ENCODE peak calls at places on chromosomes 13 and 19, in seven cellular contexts. U is T-helper 9 cell, L is brain microvascular endothelial cell, W is GM06990, D is left kidney, E is NCI-H1105, J is EL. H is an unnamed sample.

GRCh38 chr13:34623331-34623730 is 318.7 kb upstream of the NBEA start:
- DNase-seq in D (no peak), J (no peak), W (no peak), L (no peak), E (no peak), U (no peak), H (no peak)

GRCh38 chr19:10416380-10417257 is 3.7 kb upstream of the PDE4A start:
- DNase-seq in J (peak; percentile 87), W (peak; percentile 93), D (peak; percentile 87), L (peak; percentile 80), E (peak; percentile 50), U (peak; percentile 99), H (peak; percentile 66)

GRCh38 chr13:99086149-99086868 is 108.4 kb upstream of the DOCK9 start:
- DNase-seq in L (peak; percentile 32), W (peak; percentile 75), U (peak; percentile 68), J (peak; percentile 47), E (peak; percentile 17), D (peak; percentile 83), H (peak; percentile 47)

GRCh38 chr13:59398661-59399060 is 765.1 kb downstream of the DIAPH3 start:
- DNase-seq in J (no peak), W (no peak), E (no peak), L (no peak), U (no peak), D (no peak), H (no peak)

GRCh38 chr13:37608750-37609339 is 10.3 kb upstream of the POSTN start:
- DNase-seq in J (no peak), E (no peak), D (no peak), W (no peak), L (no peak), U (no peak), H (no peak)

GRCh38 chr19:4524808-4525562 is 6.7 kb upstream of the PLIN4 start:
- DNase-seq in J (peak; percentile 46), W (no peak), D (peak; percentile 61), E (no peak), L (peak; percentile 28), U (peak; percentile 67), H (no peak)

GRCh38 chr19:10885241-10886169 is 14.2 kb downstream of the CARM1 start:
- DNase-seq in U (no peak), D (no peak), W (no peak), L (no peak), E (no peak), J (no peak), H (no peak)

GRCh38 chr19:4267901-4268815 is 10.9 kb upstream of the SHD start:
- DNase-seq in U (no peak), J (no peak), L (no peak), D (no peak), E (no peak), W (no peak), H (no peak)

GRCh38 chr13:102839462-102839861 is 6.4 kb upstream of the ERCC5 start:
- DNase-seq in U (no peak), J (no peak), E (no peak), W (no peak), L (no peak), D (no peak), H (peak; percentile 8)

GRCh38 chr19:11378319-11379189 is 4.1 kb downstream of the SWSAP1 start:
- DNase-seq in E (no peak), L (peak; percentile 73), W (no peak), U (no peak), J (peak; percentile 81), D (peak; percentile 82), H (peak; percentile 77)

GRCh38 chr13:52195052-52195837 is 35.8 kb upstream of the NEK3 start:
- DNase-seq in W (peak; percentile 84), D (peak; percentile 91), U (peak; percentile 17), J (peak; percentile 66), E (no peak), L (peak; percentile 36), H (peak; percentile 68)

GRCh38 chr13:88670509-88670908 is 999.3 kb downstream of the SLITRK5 start:
- DNase-seq in W (no peak), E (no peak), D (no peak), L (no peak), U (no peak), J (no peak), H (no peak)

GRCh38 chr13:34459856-34460255 is 482.2 kb upstream of the NBEA start:
- DNase-seq in L (no peak), U (no peak), D (no peak), E (no peak), W (no peak), J (peak; percentile 12), H (no peak)

GRCh38 chr13:72875233-72875632 is 93.3 kb downstream of the PIBF1 start:
- DNase-seq in J (no peak), L (no peak), W (no peak), E (no peak), U (no peak), D (no peak), H (peak; percentile 36)

GRCh38 chr13:71798723-71799122 is 68.3 kb downstream of the DACH1 start:
- DNase-seq in J (no peak), E (peak; percentile 10), D (peak; percentile 55), L (no peak), W (no peak), U (no peak), H (no peak)

GRCh38 chr13:30576528-30576927 is 41.2 kb upstream of the USPL1 start:
- DNase-seq in D (peak; percentile 44), U (peak; percentile 44), W (no peak), L (peak; percentile 53), J (peak; percentile 68), E (peak; percentile 46), H (peak; percentile 57)

GRCh38 chr19:40388486-40388885 is 1.5 kb downstream of the HIPK4 start:
- DNase-seq in L (no peak), J (no peak), U (no peak), D (no peak), E (no peak), W (no peak), H (no peak)

GRCh38 chr19:35254341-35255297 is 5.8 kb downstream of the LSR start:
- DNase-seq in L (no peak), U (no peak), D (no peak), E (no peak), W (no peak), J (no peak), H (no peak)

GRCh38 chr19:38657633-38658222 is 10.3 kb downstream of the ACTN4 start:
- DNase-seq in W (no peak), L (peak; percentile 76), U (no peak), D (peak; percentile 76), E (no peak), J (peak; percentile 94), H (peak; percentile 95)

GRCh38 chr19:40717325-40717879 is 490 bp downstream of the ITPKC start:
- DNase-seq in J (peak; percentile 23), D (no peak), U (no peak), E (no peak), L (peak; percentile 43), W (no peak), H (no peak)

GRCh38 chr19:33143897-33144405 is 12.0 kb downstream of the WDR88 start:
- DNase-seq in L (peak; percentile 40), E (peak; percentile 37), J (peak; percentile 49), W (peak; percentile 48), U (peak; percentile 38), D (peak; percentile 80), H (no peak)

GRCh38 chr19:29287061-29287460 is 74.1 kb upstream of the UQCRFS1 start:
- DNase-seq in L (no peak), J (no peak), E (peak; percentile 94), W (no peak), U (no peak), D (peak; percentile 18), H (no peak)

GRCh38 chr13:42899266-42899665 is 92.8 kb downstream of the EPSTI1 start:
- DNase-seq in U (no peak), W (no peak), E (no peak), D (no peak), L (no peak), J (no peak), H (no peak)

GRCh38 chr19:48290341-48290922 is 20.6 kb downstream of the ZNF114 start:
- DNase-seq in E (no peak), U (no peak), J (peak; percentile 81), L (peak; percentile 53), W (no peak), D (peak; percentile 62), H (peak; percentile 61)

GRCh38 chr13:107157272-107157671 is 589.3 kb upstream of the ARGLU1 start:
- DNase-seq in J (no peak), W (no peak), L (no peak), U (no peak), E (no peak), D (no peak), H (no peak)

H was measured in astrocyte.